ENCODE peak calls at places on chromosomes 16 and 17, in five cellular contexts. P, D, Q, K and X are unnamed samples.
A peak's percentile ranks its signal among the peaks of the same experiment; 100 is the strongest.

GRCh38 chr17:76138234-76138895 is 2.7 kb downstream of the FOXJ1 start:
- DNase-seq in K (no peak), Q (no peak), D (no peak), P (no peak), X (peak; percentile 86)

GRCh38 chr17:30376621-30377452 is 1.9 kb upstream of the CPD start:
- DNase-seq in Q (peak; percentile 82), K (peak; percentile 49), P (no peak), D (peak; percentile 55), X (no peak)

GRCh38 chr17:1752425-1752941 is 9.4 kb upstream of the SERPINF1 start:
- DNase-seq in D (peak; percentile 41), Q (peak; percentile 47), K (no peak), P (peak; percentile 45), X (no peak)

GRCh38 chr16:8941718-8942344 is 21.9 kb downstream of the USP7 start:
- DNase-seq in D (no peak), K (no peak), Q (no peak), P (no peak), X (no peak)

GRCh38 chr17:64972611-64973010 is 53.3 kb upstream of the LRRC37A3 start:
- DNase-seq in D (no peak), P (no peak), K (no peak), Q (no peak), X (no peak)

GRCh38 chr16:47059991-47060390 is 83.8 kb downstream of the NETO2 start:
- DNase-seq in K (no peak), P (no peak), Q (no peak), D (no peak), X (no peak)

GRCh38 chr16:30063278-30063892 is 2.2 kb upstream of the ALDOA start:
- DNase-seq in D (no peak), P (no peak), Q (no peak), K (no peak), X (no peak)

GRCh38 chr17:10063730-10064221 is 134.6 kb downstream of the GAS7 start:
- DNase-seq in D (no peak), Q (peak; percentile 65), P (no peak), K (no peak), X (no peak)

GRCh38 chr16:85461814-85462404 is 151.2 kb upstream of the GSE1 start:
- DNase-seq in D (no peak), P (no peak), K (no peak), Q (peak; percentile 76), X (peak; percentile 90)

GRCh38 chr17:50258647-50259483 is 15.4 kb upstream of the TMEM92 start:
- DNase-seq in K (no peak), D (no peak), Q (peak; percentile 92), P (no peak), X (no peak)

GRCh38 chr16:81640681-81641070 is 138.4 kb upstream of the PLCG2 start:
- DNase-seq in D (no peak), Q (no peak), K (no peak), P (no peak), X (no peak)

GRCh38 chr17:42387221-42387657 is 1.0 kb downstream of the STAT3 start:
- DNase-seq in K (no peak), P (no peak), Q (peak; percentile 74), D (no peak), X (no peak)

GRCh38 chr17:2406271-2406902 is 5.5 kb upstream of the MNT start:
- DNase-seq in Q (peak; percentile 25), K (no peak), D (peak; percentile 55), P (no peak), X (peak; percentile 1)

GRCh38 chr17:40518401-40519088 is 17.1 kb upstream of the TNS4 start:
- DNase-seq in P (peak; percentile 71), D (peak; percentile 89), K (no peak), Q (peak; percentile 52), X (no peak)

GRCh38 chr17:14775761-14776492 is 475.0 kb downstream of the HS3ST3B1 start:
- DNase-seq in D (no peak), Q (peak; percentile 21), P (no peak), K (no peak), X (no peak)

GRCh38 chr16:87619360-87620200 is 17.3 kb downstream of the JPH3 start:
- DNase-seq in D (no peak), P (no peak), Q (no peak), K (no peak), X (no peak)

GRCh38 chr16:67077871-67078270 is 31.9 kb upstream of the PHAF1 start:
- DNase-seq in Q (no peak), D (no peak), K (no peak), P (no peak), X (no peak)
- TF ChIP-seq EZH2 in Q (no peak), D (no peak), K (no peak), P (no peak), X (no peak)

GRCh38 chr17:77530591-77530990 is 389.8 kb downstream of the SEC14L1 start:
- DNase-seq in D (no peak), P (no peak), K (no peak), Q (no peak), X (no peak)
- TF ChIP-seq EZH2phosphoT487 in D (no peak), P (no peak), K (no peak), Q (no peak), X (no peak)

GRCh38 chr16:14005335-14005734 is 65.8 kb upstream of the MRTFB start:
- DNase-seq in Q (no peak), P (no peak), D (no peak), K (no peak), X (no peak)

GRCh38 chr16:14004031-14004718 is 66.9 kb upstream of the MRTFB start:
- DNase-seq in P (no peak), D (no peak), K (no peak), Q (no peak), X (no peak)

GRCh38 chr16:14003119-14003570 is 68.0 kb upstream of the MRTFB start:
- DNase-seq in D (peak; percentile 54), P (no peak), Q (peak; percentile 88), K (no peak), X (peak; percentile 83)

GRCh38 chr16:14002416-14002815 is 68.7 kb upstream of the MRTFB start:
- DNase-seq in K (no peak), P (no peak), D (no peak), Q (no peak), X (no peak)

GRCh38 chr16:14004719-14005315 is 66.3 kb upstream of the MRTFB start:
- DNase-seq in D (no peak), Q (no peak), P (no peak), K (no peak), X (no peak)
- H3K9ac ChIP-seq in D (no peak overlapping the region), Q (no peak overlapping the region), P (no peak overlapping the region), K (no peak overlapping the region), X (no peak overlapping the region)

GRCh38 chr17:6099492-6099891 is 29.3 kb downstream of the WSCD1 start:
- DNase-seq in K (no peak), D (no peak), Q (no peak), P (no peak), X (no peak)

GRCh38 chr17:6097005-6097279 is 26.8 kb downstream of the WSCD1 start:
- DNase-seq in Q (no peak), P (no peak), K (no peak), D (no peak), X (no peak)

GRCh38 chr17:6098050-6098449 is 27.9 kb downstream of the WSCD1 start:
- DNase-seq in Q (no peak), P (no peak), D (no peak), K (no peak), X (no peak)

GRCh38 chr17:6100146-6100545 is 30.0 kb downstream of the WSCD1 start:
- DNase-seq in Q (no peak), P (no peak), D (no peak), K (no peak), X (no peak)

DNA sequence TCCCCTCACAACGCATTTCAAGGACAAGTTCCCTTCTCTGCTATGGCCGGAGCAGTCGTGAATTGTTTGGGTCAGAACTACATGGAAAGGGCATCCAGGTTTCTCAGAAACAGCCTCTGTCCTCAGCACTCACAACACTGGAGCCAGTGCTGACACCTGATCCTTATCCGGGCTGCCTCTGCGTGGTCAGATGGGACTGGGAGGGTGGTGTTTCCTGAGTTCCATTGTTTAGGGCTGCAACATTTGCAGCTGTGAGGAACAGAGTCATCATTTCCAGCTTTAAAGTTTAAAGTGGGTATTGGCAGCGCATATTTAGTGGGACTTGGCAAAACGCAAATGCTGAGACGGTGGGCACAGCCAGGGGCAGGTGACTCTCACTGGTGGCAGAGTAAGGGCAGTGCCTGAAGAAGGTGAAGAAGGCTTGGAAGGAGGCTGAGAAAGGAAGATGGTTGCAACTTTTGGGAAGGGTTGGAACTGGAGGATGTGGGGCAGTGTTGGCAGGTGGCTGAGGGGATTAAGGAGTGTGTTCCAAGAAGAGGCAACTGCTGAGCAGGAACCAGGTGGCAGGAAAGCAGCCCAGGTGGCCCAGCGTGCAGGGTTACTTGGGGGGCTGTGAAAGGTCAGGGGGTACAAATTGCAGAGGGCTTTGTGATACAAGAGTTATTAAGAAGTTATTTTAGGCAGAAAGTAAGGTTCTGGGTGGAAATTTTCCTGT is 28.4 kb downstream of the WSCD1 start:
- DNase-seq in Q (no peak), K (no peak), D (no peak), P (no peak), X (peak; percentile 53)
- TF ChIP-seq EZH2 in Q (no peak), K (no peak), D (no peak), P (no peak), X (no peak)

GRCh38 chr17:19317359-19318095 is 45.0 kb downstream of the B9D1 start:
- DNase-seq in D (no peak), K (peak; percentile 95), P (peak; percentile 57), Q (peak; percentile 37), X (peak; percentile 87)
- TF ChIP-seq EZH2phosphoT487 in D (no peak), K (no peak), P (no peak), Q (no peak), X (no peak)

GRCh38 chr17:82534401-82534812 is 14.9 kb downstream of the FOXK2 start:
- DNase-seq in Q (no peak), D (no peak), K (no peak), P (no peak), X (no peak)

GRCh38 chr17:82531431-82531881 is 11.9 kb downstream of the FOXK2 start:
- DNase-seq in P (no peak), Q (peak; percentile 88), D (peak; percentile 83), K (no peak), X (no peak)

GRCh38 chr17:82542439-82542838 is 22.9 kb downstream of the FOXK2 start:
- DNase-seq in K (no peak), D (no peak), P (no peak), Q (no peak), X (no peak)

DNA sequence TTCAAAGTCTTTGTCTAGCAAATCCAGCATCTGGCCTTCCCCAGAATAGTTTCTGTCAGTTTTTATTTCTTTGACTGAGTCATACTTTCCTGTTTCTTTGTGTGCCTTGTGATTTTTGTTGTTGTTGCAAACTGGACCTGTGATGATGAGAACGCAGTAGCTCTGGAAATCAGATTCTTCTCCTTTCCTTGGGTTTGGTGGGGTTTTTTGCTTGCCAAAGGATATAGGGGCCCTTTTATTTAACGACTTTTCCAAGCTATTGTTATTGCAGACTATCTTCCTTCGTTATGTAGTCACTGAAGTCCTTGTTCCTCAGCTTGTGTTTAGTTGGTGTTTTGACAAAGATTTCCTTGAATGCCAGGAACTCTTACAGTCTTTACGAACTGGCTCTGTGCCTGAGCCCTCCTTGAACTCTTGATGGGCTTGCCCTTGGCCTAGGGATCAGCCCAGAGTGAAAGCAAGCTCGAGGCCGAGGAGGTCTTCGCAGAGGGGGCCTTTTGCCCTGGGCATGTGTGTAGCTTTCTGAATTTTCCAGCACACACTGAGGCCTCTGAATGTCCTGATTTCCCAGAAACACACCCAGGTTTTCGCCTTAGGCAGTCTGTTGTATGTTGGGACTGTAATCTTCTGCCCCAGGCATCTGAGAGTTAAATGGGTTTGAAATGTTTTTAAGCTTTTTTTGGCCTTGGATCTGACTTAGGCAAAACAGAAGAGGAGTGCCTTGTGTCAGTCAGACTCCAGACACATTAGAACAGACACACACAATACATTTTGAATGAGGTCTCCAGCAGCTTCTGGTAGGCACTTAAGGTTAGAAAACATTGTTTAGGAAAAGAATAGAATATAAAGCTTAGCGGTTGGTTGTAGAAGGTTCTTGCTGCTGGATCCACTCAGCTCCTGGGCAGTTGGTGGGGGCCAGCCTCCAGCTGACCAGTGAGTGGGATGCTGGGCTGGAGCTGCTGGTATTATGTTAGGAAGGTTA is 17.0 kb downstream of the FOXK2 start:
- DNase-seq in P (no peak), K (peak; percentile 62), Q (peak; percentile 88), D (peak; percentile 36), X (no peak)
- H3K9ac ChIP-seq in P (peak overlapping the region; percentile 18), K (peak overlapping the region; percentile 43), Q (peak overlapping the region; percentile 84), D (no peak overlapping the region), X (no peak overlapping the region)